ENCODE peak calls at places on chromosomes 12 and 14, in four cellular contexts. Z is cardiac muscle cell, F is pancreas, X is left lung. Y is an unnamed sample.

GRCh38 chr14:32224731-32225377 is 21.8 kb upstream of the RNU6-8 start:
- DNase-seq in Z (peak; percentile 61), F (no peak), X (no peak), Y (peak; percentile 18)

GRCh38 chr12:119578112-119578511 is 15.5 kb upstream of the TMEM233 start:
- DNase-seq in X (no peak), Z (peak; percentile 13), F (no peak), Y (no peak)

GRCh38 chr12:48929551-48929950 is 4.3 kb upstream of the FKBP11 start:
- DNase-seq in F (no peak), Z (no peak), X (no peak), Y (no peak)

GRCh38 chr12:27337376-27337775 is 4.7 kb downstream of the BMAL2 start:
- DNase-seq in Z (no peak), F (no peak), X (no peak), Y (no peak)

GRCh38 chr12:123250471-123251383 is 17.5 kb downstream of the MTRFR start:
- DNase-seq in Z (no peak), X (peak; percentile 77), F (no peak), Y (no peak)

GRCh38 chr12:20199780-20200179 is 168.6 kb upstream of the PDE3A start:
- DNase-seq in Z (no peak), X (no peak), F (no peak), Y (no peak)

GRCh38 chr12:25997401-25997973 is 39.0 kb downstream of the RASSF8 start:
- DNase-seq in X (no peak), Z (peak; percentile 93), F (no peak), Y (no peak)

GRCh38 chr12:57173089-57173488 is 25.7 kb upstream of the LRP1-AS start:
- DNase-seq in X (no peak), Z (peak; percentile 28), F (no peak), Y (no peak)

GRCh38 chr14:103020271-103020910 is 37.0 kb downstream of the CDC42BPB start:
- DNase-seq in X (no peak), Z (no peak), F (no peak), Y (no peak)

GRCh38 chr12:64514456-64514855 is 62.5 kb downstream of the TBK1 start:
- DNase-seq in Z (no peak), F (no peak), X (no peak), Y (no peak)

GRCh38 chr12:48827026-48827425 is 8.7 kb downstream of the CACNB3 start:
- DNase-seq in X (no peak), F (no peak), Z (no peak), Y (no peak)

GRCh38 chr14:43005807-43006206 is 1399.1 kb downstream of the LRFN5 start:
- DNase-seq in F (no peak), Z (no peak), X (no peak), Y (no peak)

GRCh38 chr14:29486132-29486531 is 441.5 kb downstream of the PRKD1 start:
- DNase-seq in X (peak; percentile 20), F (no peak), Z (no peak), Y (no peak)

GRCh38 chr14:38522724-38523123 is 266.8 kb upstream of the CLEC14A start:
- DNase-seq in F (no peak), Z (no peak), X (no peak), Y (no peak)

GRCh38 chr12:80937391-80938238 is at the start of gene LIN7A:
- DNase-seq in Z (peak; percentile 30), X (peak; percentile 82), F (no peak), Y (no peak)

GRCh38 chr12:113413488-113413939 is 8.7 kb upstream of the SDSL start:
- DNase-seq in F (no peak), X (no peak), Z (peak; percentile 46), Y (no peak)

GRCh38 chr14:33934043-33934750 is 16.7 kb downstream of the EGLN3 start:
- DNase-seq in X (no peak), Z (peak; percentile 51), F (no peak), Y (no peak)

GRCh38 chr12:82627799-82628198 is 58.9 kb upstream of the TMTC2 start:
- DNase-seq in Z (peak; percentile 48), X (no peak), F (no peak), Y (no peak)

GRCh38 chr14:105471823-105472495 is 2.7 kb upstream of the CRIP2 start:
- DNase-seq in X (no peak), Z (no peak), F (no peak), Y (no peak)
- H3K27ac ChIP-seq in X (peak overlapping the region; percentile 84), Z (peak overlapping the region; percentile 98), F (peak overlapping the region; percentile 68), Y (no peak overlapping the region)

DNA sequence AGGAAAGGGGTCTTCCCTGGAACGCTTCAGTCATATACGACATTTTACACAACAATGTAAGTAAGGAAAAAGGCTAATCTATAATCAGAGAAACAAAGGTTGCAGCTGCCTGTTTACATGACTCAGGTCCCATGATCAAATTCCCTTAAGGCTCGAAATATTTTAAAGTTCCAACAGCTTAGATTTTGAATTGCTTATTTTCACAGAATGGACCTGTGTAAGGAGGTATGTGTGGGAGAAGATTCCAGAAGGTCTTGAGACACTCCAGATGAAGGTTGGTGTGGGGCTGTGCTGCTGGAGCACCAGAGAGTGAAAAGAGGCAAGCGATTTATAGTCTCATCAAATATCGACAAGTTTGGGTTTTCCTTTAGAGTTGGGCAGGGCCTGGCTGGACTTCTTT is 34.1 kb upstream of the TCL1B start:
- DNase-seq in X (no peak), Z (no peak), F (no peak), Y (no peak)
- H3K4me1 ChIP-seq in X (no peaks in the 10 kb centered on the region), Z (no peaks in the 10 kb centered on the region), F (peaks cover 7% of the 10 kb centered on the region), Y (no peaks in the 10 kb centered on the region)

GRCh38 chr12:50014342-50014741 is 11.0 kb downstream of the RACGAP1 start:
- DNase-seq in X (no peak), F (no peak), Z (no peak), Y (no peak)

GRCh38 chr12:50019524-50019923 is 5.8 kb downstream of the RACGAP1 start:
- DNase-seq in Z (no peak), F (no peak), X (no peak), Y (no peak)

GRCh38 chr12:50018968-50019367 is 6.3 kb downstream of the RACGAP1 start:
- DNase-seq in Z (no peak), F (no peak), X (no peak), Y (no peak)

GRCh38 chr12:50017047-50017446 is 8.2 kb downstream of the RACGAP1 start:
- DNase-seq in F (no peak), X (no peak), Z (peak; percentile 97), Y (no peak)

DNA sequence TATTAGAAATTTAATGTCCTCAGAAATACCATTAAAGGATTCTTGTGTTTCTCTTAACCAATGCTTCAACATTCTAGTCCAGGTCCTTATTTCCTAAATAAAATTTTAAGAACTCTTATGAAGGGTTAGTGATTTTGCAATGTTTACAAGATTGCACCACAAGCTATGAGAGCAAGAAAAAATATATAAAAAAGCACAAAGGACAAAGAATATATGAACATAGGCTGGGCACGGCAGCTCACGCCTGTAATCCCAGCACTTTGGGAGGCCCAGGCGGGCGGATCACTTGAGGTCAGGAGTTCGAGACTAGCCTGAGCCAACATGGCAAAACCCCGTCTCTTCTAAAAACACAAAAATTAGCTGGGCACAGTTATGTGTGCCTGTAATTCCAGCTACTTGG is 7.6 kb downstream of the RACGAP1 start:
- DNase-seq in Z (peak; percentile 80), X (no peak), F (no peak), Y (no peak)
- H3K36me3 ChIP-seq in Z (no peaks in the 10 kb centered on the region), X (no peaks in the 10 kb centered on the region), F (no peaks in the 10 kb centered on the region), Y (peaks cover 60% of the 10 kb centered on the region)

DNA sequence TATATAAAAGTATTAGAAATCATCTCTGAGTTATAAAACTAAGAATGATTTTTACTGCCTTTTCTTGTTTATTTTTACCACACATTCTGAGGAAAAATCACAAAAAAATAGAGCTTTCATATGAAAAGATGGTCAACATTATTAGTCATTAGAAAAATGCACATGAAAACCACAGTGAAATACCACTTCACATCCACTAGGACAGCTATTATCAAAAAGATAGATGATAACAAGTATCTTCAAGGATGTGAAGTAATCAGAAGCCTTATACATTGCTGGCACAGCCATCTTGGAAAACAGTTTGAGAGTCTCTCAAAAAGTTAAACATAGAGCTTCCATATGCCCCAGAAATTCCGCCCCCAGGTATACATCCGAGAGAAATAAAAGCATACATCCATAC is 523.8 kb downstream of the FUT8 start:
- DNase-seq in Z (no peak), X (no peak), F (no peak), Y (no peak)
- H3K27ac ChIP-seq in Z (no peak overlapping the region), X (no peak overlapping the region), F (no peak overlapping the region), Y (no peak overlapping the region)

DNA sequence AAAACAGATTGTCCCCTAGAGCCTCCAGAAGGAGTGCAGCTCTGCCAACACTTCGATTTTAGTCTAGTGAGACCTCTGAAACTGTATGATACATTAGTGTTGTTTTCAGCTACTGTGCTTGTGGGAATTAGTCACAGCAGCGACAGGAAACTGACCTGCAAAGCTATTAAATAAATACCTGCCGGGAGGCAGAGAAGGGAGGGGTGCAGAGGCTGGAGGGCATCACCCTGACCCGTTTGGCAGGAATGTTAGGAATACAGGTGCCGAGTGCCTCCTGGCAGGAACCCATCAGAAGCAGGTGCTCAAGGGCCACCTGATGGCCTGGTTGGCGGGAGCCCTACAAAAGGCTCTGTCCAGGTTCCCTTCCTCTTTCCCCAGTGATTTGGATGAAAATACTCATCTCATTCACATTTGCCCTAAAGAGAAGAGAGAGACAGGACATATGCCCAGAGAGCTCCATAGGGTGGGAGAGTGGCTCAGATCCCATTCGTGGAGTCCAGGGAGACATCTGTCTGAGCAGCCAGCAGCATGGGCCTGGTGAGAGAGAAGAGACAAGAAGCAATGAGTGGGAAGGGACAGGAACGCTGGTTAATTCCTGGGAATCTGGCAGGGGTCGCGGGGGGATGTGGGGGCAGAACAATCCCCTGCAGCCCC is 44.6 kb downstream of the C14orf132 start:
- DNase-seq in Z (no peak), X (peak; percentile 81), F (no peak), Y (no peak)
- H3K4me1 ChIP-seq in Z (no peaks in the 10 kb centered on the region), X (peaks cover 3% of the 10 kb centered on the region), F (no peaks in the 10 kb centered on the region), Y (no peaks in the 10 kb centered on the region)

DNA sequence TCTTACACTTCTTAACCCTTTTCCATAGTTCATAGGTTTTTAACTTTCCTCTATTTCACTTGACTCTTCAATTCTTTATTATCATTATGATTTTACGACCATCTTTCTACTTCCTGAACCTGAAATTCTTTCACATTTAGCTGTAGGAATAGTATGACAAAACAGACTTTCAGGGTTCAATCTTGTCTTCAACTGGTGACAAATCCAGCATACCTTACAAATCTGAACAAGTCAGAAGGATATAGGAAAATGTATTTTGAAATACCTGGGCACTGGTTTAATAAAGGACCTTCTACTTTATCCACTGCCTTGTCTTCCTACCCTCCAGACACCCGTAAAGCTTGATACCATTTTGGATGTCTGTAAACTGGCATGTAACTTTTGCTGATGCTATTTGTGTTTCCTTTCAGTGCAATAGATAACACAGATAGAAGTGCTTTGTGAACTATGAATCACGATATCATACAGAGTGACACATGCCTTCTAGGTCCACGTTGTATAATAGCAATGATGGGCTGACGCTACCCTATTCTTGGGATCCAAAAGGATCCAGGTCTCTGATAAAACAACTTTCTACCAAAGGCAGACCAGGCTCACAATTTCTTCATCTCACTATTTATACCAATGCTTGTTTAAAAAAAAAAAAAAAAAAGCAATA is 77.4 kb upstream of the SAV1 start:
- DNase-seq in F (no peak), X (no peak), Z (no peak), Y (no peak)
- H3K36me3 ChIP-seq in F (no peaks in the 10 kb centered on the region), X (no peaks in the 10 kb centered on the region), Z (peaks cover 16% of the 10 kb centered on the region), Y (peaks cover 78% of the 10 kb centered on the region)